ENCODE peak calls at places on chromosomes 16 and 17, in six cellular contexts. C is hypothalamus; L is PC-9; H is HTR-8/SVneo; U is progenitor cell of endocrine pancreas; D is activated naive CD4-positive, alpha-beta T cell treated with anti-CD3 and anti-CD28 coated beads for 36 hours. W is an unnamed sample.

GRCh38 chr17:10871914-10872313 is 34.0 kb upstream of the PIRT start:
- DNase-seq in C (no peak), L (no peak), H (no peak), U (no peak), D (no peak), W (peak)

GRCh38 chr17:36212958-36213357 is 2.1 kb downstream of the CCL4L2 start:
- DNase-seq in C (no peak), L (no peak), H (no peak), U (no peak), D (no peak), W (no peak)

GRCh38 chr16:49859139-49859947 is 3.4 kb upstream of the ZNF423 start:
- DNase-seq in C (no peak), L (no peak), H (no peak), U (no peak), D (peak), W (no peak)

GRCh38 chr16:88737298-88738166 is 31.2 kb downstream of the CTU2 start:
- DNase-seq in C (no peak), L (peak), H (peak), U (peak), D (peak), W (peak)

GRCh38 chr16:13307255-13307654 is 405.9 kb downstream of the SHISA9 start:
- DNase-seq in C (no peak), L (peak), H (no peak), U (no peak), D (no peak), W (peak)

GRCh38 chr17:32355649-32356377 is 5.9 kb downstream of the ZNF207 start:
- DNase-seq in C (no peak), L (no peak), H (no peak), U (no peak), D (no peak), W (no peak)

GRCh38 chr16:85231959-85232358 is 119.7 kb upstream of the CIBAR2 start:
- DNase-seq in C (no peak), L (no peak), H (no peak), U (no peak), D (no peak), W (no peak)

GRCh38 chr16:30375830-30376229 is 1.2 kb downstream of the MYL11 start:
- DNase-seq in C (no peak), L (no peak), H (no peak), U (no peak), D (no peak), W (no peak)

GRCh38 chr16:6250516-6250915 is 1082.1 kb upstream of the RBFOX1 start:
- DNase-seq in C (no peak), L (no peak), H (no peak), U (no peak), D (no peak), W (no peak)

GRCh38 chr17:1110844-1111598 is 68.8 kb downstream of the ABR start:
- DNase-seq in C (peak), L (peak), H (peak), U (no peak), D (peak), W (no peak)

GRCh38 chr16:85428899-85429775 is 184.0 kb upstream of the GSE1 start:
- DNase-seq in C (no peak), L (no peak), H (no peak), U (peak), D (peak), W (peak)

GRCh38 chr16:24723663-24724062 is 5.8 kb upstream of the TNRC6A start:
- DNase-seq in C (no peak), L (peak), H (no peak), U (no peak), D (no peak), W (no peak)

GRCh38 chr17:72399608-72400487 is 279.0 kb downstream of the SOX9 start:
- DNase-seq in C (no peak), L (no peak), H (no peak), U (no peak), D (no peak), W (no peak)

GRCh38 chr17:2170023-2170422 is 115.1 kb downstream of the HIC1 start:
- DNase-seq in C (no peak), L (no peak), H (no peak), U (no peak), D (peak), W (no peak)

GRCh38 chr16:87968541-87968940 is 17.3 kb downstream of the BANP start:
- DNase-seq in C (no peak), L (no peak), H (no peak), U (no peak), D (no peak), W (no peak)

GRCh38 chr16:3725291-3725690 is 8.0 kb upstream of the TRAP1 start:
- DNase-seq in C (no peak), L (no peak), H (no peak), U (no peak), D (no peak), W (no peak)

GRCh38 chr16:87552772-87553171 is 49.5 kb upstream of the JPH3 start:
- DNase-seq in C (no peak), L (peak), H (no peak), U (no peak), D (no peak), W (no peak)